ENCODE peak calls at places on chromosomes 6 and 20, in nine cellular contexts. Y is stimulated activated CD4-positive, alpha-beta T cell treated with anti-CD3 and anti-CD28 coated beads, Interleukin-4, amount 100 ng/mL, for 24 hours; V is RCC 7860; S is NCI-H2029 treated with DMSO at 0.1 percent for 48 hours; T is activated effector memory CD4-positive, alpha-beta T cell treated with Interleukin-2 at 50 U/mL for 16 hours; L is AG08395; D is stimulated activated CD8-positive, alpha-beta memory T cell treated with anti-CD3 and anti-CD28 coated beads, Interleukin-15, amount 100 ng/mL, for 48 hours; U is kidney tubule cell; I is KG1. N is an unnamed sample.

GRCh38 chr20:11540558-11540957 is 377.1 kb upstream of the BTBD3 start:
- DNase-seq in L (no peak), S (no peak), V (no peak), D (no peak), U (no peak), Y (no peak), T (no peak), I (no peak), N (no peak)

GRCh38 chr6:170459451-170459850 is 93.7 kb downstream of the PSMB1 start:
- DNase-seq in L (peak), V (peak), I (no peak), Y (peak), D (peak), T (no peak), S (no peak), U (peak), N (peak)

GRCh38 chr20:47502271-47502730 is 614 bp downstream of the NCOA3 start:
- DNase-seq in D (no peak), T (no peak), V (no peak), Y (peak), S (no peak), L (peak), I (no peak), U (peak), N (peak)

GRCh38 chr6:55290736-55291135 is 36.5 kb upstream of the GFRAL start:
- DNase-seq in S (no peak), L (no peak), Y (no peak), V (no peak), T (no peak), D (no peak), U (no peak), I (no peak), N (no peak)

GRCh38 chr6:2127484-2127911 is 117.9 kb downstream of the GMDS start:
- DNase-seq in L (no peak), V (no peak), D (peak), I (no peak), T (no peak), U (no peak), S (no peak), Y (peak), N (peak)

GRCh38 chr6:44010411-44011349 is 116.6 kb downstream of the MRPL14 start:
- DNase-seq in S (no peak), U (peak), T (no peak), I (no peak), D (no peak), Y (no peak), V (peak), L (peak), N (no peak)

GRCh38 chr20:33862709-33863403 is 51.7 kb downstream of the CHMP4B start:
- DNase-seq in V (peak), S (no peak), L (peak), U (peak), T (peak), I (no peak), D (no peak), Y (peak), N (peak)

GRCh38 chr20:25278636-25279361 is 30.9 kb downstream of the PYGB start:
- DNase-seq in U (no peak), Y (no peak), T (no peak), L (no peak), I (no peak), D (no peak), V (no peak), S (no peak), N (no peak)

GRCh38 chr20:51368461-51369211 is 173.9 kb downstream of the NFATC2 start:
- DNase-seq in Y (no peak), T (no peak), V (peak), D (no peak), L (no peak), S (no peak), I (no peak), U (no peak), N (no peak)

GRCh38 chr6:45422541-45423110 is 44.9 kb upstream of the SUPT3H start:
- DNase-seq in S (no peak), Y (no peak), I (no peak), L (peak), D (peak), V (peak), U (peak), T (peak), N (peak)

GRCh38 chr6:154341876-154342275 is 14.7 kb downstream of the IPCEF1 start:
- DNase-seq in I (no peak), U (no peak), S (no peak), D (no peak), T (no peak), Y (no peak), L (no peak), V (no peak), N (no peak)

GRCh38 chr6:28816909-28817807 is 106.6 kb downstream of the TRIM27 start:
- DNase-seq in T (no peak), U (peak), S (no peak), Y (peak), D (no peak), V (peak), L (peak), I (peak), N (no peak)

GRCh38 chr6:148608211-148608951 is 138.4 kb upstream of the UST start:
- DNase-seq in L (no peak), I (no peak), U (peak), D (no peak), T (no peak), V (no peak), Y (no peak), S (no peak), N (no peak)

GRCh38 chr20:48338717-48339116 is 489.1 kb downstream of the PREX1 start:
- DNase-seq in D (no peak), U (no peak), S (no peak), L (peak), V (no peak), T (no peak), Y (no peak), I (no peak), N (no peak)

GRCh38 chr20:45038747-45039469 is 62.0 kb downstream of the KCNS1 start:
- DNase-seq in S (no peak), L (no peak), V (no peak), T (no peak), Y (no peak), U (no peak), D (no peak), I (no peak), N (no peak)

GRCh38 chr20:58146761-58147160 is 81.7 kb downstream of the ANKRD60 start:
- DNase-seq in Y (no peak), V (no peak), S (no peak), T (no peak), L (no peak), U (no peak), D (no peak), I (no peak), N (no peak)

GRCh38 chr6:167211870-167212715 is 54.3 kb upstream of the GPR31 start:
- DNase-seq in D (no peak), U (no peak), L (no peak), S (no peak), T (no peak), I (no peak), Y (no peak), V (no peak), N (no peak)

GRCh38 chr20:37898301-37899104 is 4.4 kb upstream of the VSTM2L start:
- DNase-seq in D (no peak), V (no peak), L (no peak), U (peak), I (no peak), Y (no peak), S (no peak), T (no peak), N (no peak)

GRCh38 chr20:48668451-48668946 is 159.3 kb downstream of the PREX1 start:
- DNase-seq in Y (no peak), L (peak), U (no peak), I (no peak), T (no peak), V (no peak), D (no peak), S (no peak), N (no peak)

GRCh38 chr6:23224540-23224939 is 655.2 kb downstream of the HDGFL1 start:
- DNase-seq in L (no peak), V (no peak), T (no peak), I (no peak), U (no peak), S (no peak), D (no peak), Y (no peak), N (no peak)

GRCh38 chr6:76984572-76984971 is 478.7 kb downstream of the HTR1B start:
- DNase-seq in I (no peak), L (no peak), Y (no peak), T (no peak), U (no peak), S (no peak), V (no peak), D (no peak), N (no peak)